ENCODE peak calls at places on chromosomes 12 and 14, in nine cellular contexts. H, I, M, W, A, K, D, R and S are unnamed samples.

GRCh38 chr12:123363385-123363742 is 1.3 kb downstream of the SBNO1 start:
- DNase-seq in H (peak), I (no peak), K (no peak), D (peak), R (no peak), M (no peak), W (no peak), A (no peak), S (no peak)

GRCh38 chr14:35742032-35742371 is 67.1 kb downstream of the RALGAPA1 start:
- DNase-seq in I (no peak), R (no peak), K (no peak), H (no peak), D (no peak), M (no peak), W (no peak), A (no peak), S (no peak)

GRCh38 chr14:61537567-61538463 is 157.5 kb upstream of the HIF1A start:
- DNase-seq in K (peak), D (peak), R (peak), I (no peak), W (peak), H (peak), M (peak), A (no peak), S (no peak)

GRCh38 chr14:52000631-52001030 is 11.3 kb downstream of the RTRAF start:
- DNase-seq in R (no peak), H (no peak), D (no peak), A (no peak), M (no peak), W (no peak), K (no peak), I (no peak), S (no peak)

GRCh38 chr14:67526676-67527459 is 6.2 kb upstream of the PLEKHH1 start:
- DNase-seq in D (peak), H (peak), M (peak), I (no peak), K (peak), W (no peak), A (no peak), R (peak), S (no peak)

GRCh38 chr14:96098999-96099335 is 59.8 kb downstream of the C14orf132 start:
- DNase-seq in W (no peak), K (no peak), D (no peak), H (no peak), R (no peak), I (no peak), A (no peak), M (no peak), S (no peak)

GRCh38 chr14:75059642-75060041 is 4.2 kb downstream of the ACYP1 start:
- DNase-seq in H (peak), D (no peak), K (no peak), R (no peak), I (no peak), A (no peak), M (no peak), W (no peak), S (no peak)

GRCh38 chr12:18139989-18140596 is 50.1 kb upstream of the RERGL start:
- DNase-seq in I (no peak), K (no peak), H (peak), R (peak), A (no peak), M (no peak), W (no peak), D (no peak), S (peak)

GRCh38 chr12:67545298-67545697 is 103.2 kb upstream of the DYRK2 start:
- DNase-seq in I (no peak), H (no peak), R (no peak), K (no peak), M (no peak), A (no peak), D (no peak), W (no peak), S (no peak)

GRCh38 chr14:77761205-77761931 is 412 bp upstream of the SNW1 start:
- DNase-seq in I (no peak), R (peak), K (peak), A (peak), W (no peak), H (peak), M (no peak), D (peak), S (peak)

GRCh38 chr14:37037636-37038387 is 134.6 kb downstream of the SLC25A21 start:
- DNase-seq in K (no peak), I (no peak), M (no peak), H (no peak), D (no peak), A (no peak), W (no peak), R (no peak), S (no peak)

GRCh38 chr12:46292754-46293402 is 24.0 kb upstream of the SLC38A1 start:
- DNase-seq in R (no peak), M (no peak), A (no peak), D (no peak), H (peak), W (no peak), I (no peak), K (no peak), S (no peak)